ENCODE peak calls at places on chromosomes 16 and 17, in nine cellular contexts. R is effector memory CD4-positive, alpha-beta T cell; X is lung; M is CD8-positive, alpha-beta T cell; B is mesenchymal stem cell; D is neuronal stem cell; O is GM23338; Q is CD4-positive, alpha-beta T cell; Y is CD8-positive, alpha-beta memory T cell. V is an unnamed sample.

GRCh38 chr16:82924075-82924854 is 297.5 kb downstream of the CDH13 start:
- DNase-seq in R (no peak), X (no peak), M (no peak), B (no peak), D (no peak), O (no peak), Q (no peak), Y (peak), V (no peak)

GRCh38 chr17:82257473-82257872 is 16.0 kb downstream of the CSNK1D start:
- DNase-seq in R (no peak), X (no peak), M (peak), B (no peak), D (no peak), O (peak), Q (no peak), Y (peak), V (no peak)

GRCh38 chr17:75524971-75525805 is at the start of gene LLGL2:
- DNase-seq in R (peak), X (peak), M (peak), B (peak), D (peak), O (peak), Q (peak), Y (peak), V (peak)

GRCh38 chr17:73401911-73402310 is 90.1 kb upstream of the CDC42EP4 start:
- DNase-seq in R (no peak), X (no peak), M (no peak), B (peak), D (peak), O (peak), Q (no peak), Y (no peak), V (no peak)

GRCh38 chr17:44741316-44741715 is 17.5 kb upstream of the ADAM11 start:
- DNase-seq in R (no peak), X (no peak), M (no peak), B (no peak), D (no peak), O (no peak), Q (no peak), Y (no peak), V (no peak)

GRCh38 chr16:3999479-3999868 is 116.8 kb downstream of the ADCY9 start:
- DNase-seq in R (no peak), X (no peak), M (no peak), B (peak), D (no peak), O (peak), Q (no peak), Y (no peak), V (no peak)

GRCh38 chr16:86604436-86605220 is 26.3 kb downstream of the FOXL1 start:
- DNase-seq in R (peak), X (no peak), M (peak), B (no peak), D (no peak), O (no peak), Q (peak), Y (peak), V (no peak)

GRCh38 chr17:40342575-40343058 is 21.9 kb downstream of the GJD3 start:
- DNase-seq in R (no peak), X (no peak), M (no peak), B (no peak), D (no peak), O (no peak), Q (no peak), Y (no peak), V (no peak)

GRCh38 chr16:81891734-81892364 is 112.8 kb downstream of the PLCG2 start:
- DNase-seq in R (no peak), X (no peak), M (no peak), B (no peak), D (no peak), O (no peak), Q (no peak), Y (no peak), V (no peak)

GRCh38 chr17:382644-383533 is 30.3 kb upstream of the RPH3AL start:
- DNase-seq in R (no peak), X (no peak), M (no peak), B (peak), D (peak), O (peak), Q (no peak), Y (no peak), V (no peak)

GRCh38 chr17:73347355-73347754 is 35.6 kb upstream of the CDC42EP4 start:
- DNase-seq in R (no peak), X (no peak), M (no peak), B (no peak), D (no peak), O (no peak), Q (no peak), Y (no peak), V (no peak)

DNA sequence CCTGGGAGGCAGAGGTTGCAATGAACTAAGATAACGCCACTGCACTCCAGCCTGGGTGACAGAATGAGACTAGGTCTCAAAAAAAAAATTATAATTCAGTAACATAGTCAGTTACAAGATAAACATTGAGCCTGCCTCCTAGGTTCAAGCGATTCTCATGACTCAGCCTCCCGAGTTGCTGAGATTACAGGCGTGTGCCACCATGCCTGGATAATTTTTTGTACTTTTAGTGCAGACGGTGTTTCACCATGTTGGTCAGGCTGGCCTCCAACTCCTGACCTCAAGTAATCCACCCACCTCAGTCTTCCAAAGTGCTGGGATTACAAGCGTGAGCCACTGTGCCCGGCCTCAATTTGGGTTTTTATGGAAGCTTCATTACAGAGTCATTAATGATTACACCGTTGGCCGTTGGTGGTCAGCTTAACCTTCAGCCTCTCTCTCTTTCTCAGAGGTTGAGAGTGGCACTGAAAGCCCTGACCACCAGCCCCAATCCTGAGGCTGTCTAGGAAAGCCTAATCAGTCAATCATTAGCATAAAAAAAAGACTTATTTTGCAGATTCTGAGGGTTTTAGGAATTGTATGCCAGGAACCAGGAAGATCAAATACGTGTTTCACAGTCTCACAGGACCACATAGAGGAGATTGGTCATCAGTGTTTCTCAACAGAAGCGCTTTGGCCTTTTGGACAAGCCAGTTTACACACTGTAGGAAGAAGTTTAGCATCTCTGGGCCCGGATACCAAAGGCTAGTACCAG is 1.3 kb upstream of the LRRC37A3 start:
- DNase-seq in R (no peak), X (no peak), M (no peak), B (peak), D (no peak), O (peak), Q (no peak), Y (no peak), V (no peak)
- H3K27ac ChIP-seq in R (no peak), X (no peak), M (no peak), B (no peak), D (no peak), O (no peak), Q (no peak), Y (no peak), V (no peak)

DNA sequence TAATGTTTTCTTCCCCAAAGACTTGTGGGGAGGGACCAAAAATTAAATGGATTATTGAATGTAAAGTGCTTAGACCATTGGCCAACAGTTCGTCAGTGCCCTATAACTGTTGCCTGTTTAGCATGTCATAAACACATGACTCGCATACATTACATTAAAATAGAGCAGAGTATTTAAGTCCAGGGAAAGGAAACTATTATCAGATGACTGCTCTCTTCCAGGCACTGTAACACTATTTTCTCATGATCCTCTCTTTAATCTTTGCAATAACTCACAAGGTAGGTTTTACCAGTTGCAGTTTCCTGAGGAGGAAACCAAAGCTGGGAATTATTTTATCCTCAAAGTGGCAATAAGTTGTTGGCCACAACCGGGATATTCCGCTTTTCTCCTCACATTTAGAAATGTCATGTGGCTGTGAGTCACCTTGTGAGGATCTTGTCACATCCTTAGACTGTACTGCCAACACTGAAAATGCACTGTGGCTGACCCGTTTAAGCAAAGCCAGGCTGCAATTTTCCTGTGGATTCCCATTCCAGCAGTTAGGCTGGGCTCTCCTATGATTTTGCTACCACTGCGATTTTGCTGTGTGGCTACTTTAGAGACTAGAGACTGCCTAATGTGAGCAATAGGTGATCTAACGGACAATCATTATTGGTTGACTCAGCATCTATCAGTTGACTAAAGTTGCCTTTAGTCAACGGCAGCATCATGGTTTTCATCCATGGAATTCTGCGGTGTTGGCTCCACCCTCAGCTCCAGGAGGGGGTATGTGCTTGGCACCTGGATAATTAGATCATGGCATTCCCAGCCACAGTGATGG is 58.3 kb upstream of the DHX40 start:
- DNase-seq in R (no peak), X (no peak), M (no peak), B (peak), D (no peak), O (no peak), Q (no peak), Y (no peak), V (no peak)
- H3K27ac ChIP-seq in R (no peak), X (no peak), M (no peak), B (no peak), D (no peak), O (no peak), Q (no peak), Y (no peak), V (no peak)

GRCh38 chr17:43515641-43516040 is 30.5 kb downstream of the ETV4 start:
- DNase-seq in R (no peak), X (no peak), M (no peak), B (no peak), D (no peak), O (no peak), Q (no peak), Y (no peak), V (no peak)
- H3K27ac ChIP-seq in R (no peak), X (no peak), M (no peak), B (no peak), D (no peak), O (no peak), Q (no peak), Y (no peak), V (no peak)

GRCh38 chr16:58025351-58026138 is at the start of gene MMP15:
- DNase-seq in R (peak), X (peak), M (peak), B (peak), D (peak), O (peak), Q (peak), Y (peak), V (peak)
- H3K27ac ChIP-seq in R (peak), X (peak), M (peak), B (no peak), D (no peak), O (peak), Q (no peak), Y (no peak), V (peak)

GRCh38 chr17:35775583-35775982 is 14.9 kb downstream of the C17orf50 start:
- DNase-seq in R (no peak), X (no peak), M (no peak), B (no peak), D (no peak), O (no peak), Q (no peak), Y (no peak), V (no peak)

GRCh38 chr17:35774499-35774898 is 13.8 kb downstream of the C17orf50 start:
- DNase-seq in R (no peak), X (peak), M (no peak), B (no peak), D (no peak), O (no peak), Q (no peak), Y (no peak), V (no peak)

GRCh38 chr17:35773129-35773528 is 12.4 kb downstream of the C17orf50 start:
- DNase-seq in R (no peak), X (no peak), M (no peak), B (no peak), D (no peak), O (no peak), Q (no peak), Y (no peak), V (no peak)

GRCh38 chr17:35773674-35774425 is 13.2 kb downstream of the C17orf50 start:
- DNase-seq in R (no peak), X (no peak), M (no peak), B (peak), D (no peak), O (no peak), Q (no peak), Y (no peak), V (no peak)

GRCh38 chr17:35775039-35775438 is 14.4 kb downstream of the C17orf50 start:
- DNase-seq in R (no peak), X (no peak), M (no peak), B (no peak), D (no peak), O (no peak), Q (no peak), Y (no peak), V (no peak)
- H3K27ac ChIP-seq in R (no peak), X (peak), M (no peak), B (no peak), D (no peak), O (no peak), Q (no peak), Y (no peak), V (no peak)

GRCh38 chr16:50326835-50327465 is 41.8 kb downstream of the BRD7 start:
- DNase-seq in R (peak), X (no peak), M (peak), B (peak), D (peak), O (peak), Q (peak), Y (peak), V (no peak)
- H3K27ac ChIP-seq in R (peak), X (no peak), M (peak), B (no peak), D (no peak), O (no peak), Q (peak), Y (no peak), V (no peak)

DNA sequence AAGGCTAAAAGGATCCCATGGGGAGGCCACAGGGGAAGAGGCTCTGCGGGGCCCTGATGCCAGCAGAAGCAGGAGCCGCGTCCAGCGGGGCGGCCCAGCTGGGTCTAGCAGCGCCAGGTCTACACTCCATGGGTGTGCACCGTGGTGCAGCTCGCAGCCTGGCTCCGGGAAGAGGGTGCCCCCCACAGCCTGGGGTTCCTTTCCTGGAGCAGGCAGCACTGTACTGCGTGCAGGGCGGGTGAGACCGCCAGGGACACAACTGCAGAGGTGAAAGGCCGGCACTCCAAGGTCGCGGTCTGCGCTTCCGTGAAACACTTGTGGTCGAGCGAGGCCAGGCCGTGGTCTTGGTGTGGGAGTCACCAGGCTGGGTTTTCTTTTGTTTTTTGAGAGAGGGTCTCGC is 6.5 kb upstream of the CCDC154 start:
- DNase-seq in R (no peak), X (no peak), M (no peak), B (no peak), D (no peak), O (no peak), Q (no peak), Y (no peak), V (no peak)
- H3K27ac ChIP-seq in R (no peak), X (no peak), M (no peak), B (no peak), D (no peak), O (no peak), Q (no peak), Y (no peak), V (no peak)

GRCh38 chr16:456891-457483 is 31.5 kb downstream of the RAB11FIP3 start:
- DNase-seq in R (no peak), X (no peak), M (no peak), B (peak), D (no peak), O (no peak), Q (no peak), Y (no peak), V (no peak)
- H3K27ac ChIP-seq in R (no peak), X (peak), M (no peak), B (peak), D (peak), O (peak), Q (no peak), Y (no peak), V (no peak)

GRCh38 chr17:18877104-18877503 is 19.2 kb downstream of the PRPSAP2 start:
- DNase-seq in R (no peak), X (no peak), M (no peak), B (no peak), D (no peak), O (no peak), Q (no peak), Y (no peak), V (no peak)
- H3K27ac ChIP-seq in R (no peak), X (no peak), M (no peak), B (peak), D (no peak), O (no peak), Q (no peak), Y (no peak), V (peak)

V was measured in epithelial cell of prostate.